ENCODE peak calls at places on chromosomes 12 and 14, in seven cellular contexts. X is PC-3, A is OCI-LY7, Z is HCT116, L is neural progenitor cell, I is GM23338, D is SK-N-SH. J is an unnamed sample.

GRCh38 chr14:102150636-102151195 is 11.0 kb downstream of the WDR20 start:
- DNase-seq in X (no peak), A (no peak), Z (no peak), L (no peak), I (no peak), D (no peak), J (peak)

GRCh38 chr12:31011746-31012567 is 61.7 kb upstream of the DDX11 start:
- DNase-seq in X (no peak), A (peak), Z (no peak), L (no peak), I (no peak), D (no peak), J (no peak)

GRCh38 chr12:95402096-95402495 is 71.9 kb upstream of the METAP2 start:
- DNase-seq in X (no peak), A (no peak), Z (no peak), L (peak), I (peak), D (no peak), J (no peak)

GRCh38 chr12:132761911-132762583 is 415 bp upstream of the ANKLE2 start:
- DNase-seq in X (peak), A (peak), Z (peak), L (peak), I (peak), D (peak), J (peak)

GRCh38 chr12:105083551-105084105 is 630 bp downstream of the ALDH1L2 start:
- DNase-seq in X (no peak), A (no peak), Z (no peak), L (peak), I (peak), D (peak), J (peak)

GRCh38 chr12:11500861-11501230 is 105.5 kb upstream of the PRB2 start:
- DNase-seq in X (no peak), A (no peak), Z (no peak), L (no peak), I (no peak), D (no peak), J (no peak)

GRCh38 chr14:49970474-49971147 is 77.7 kb downstream of the ARF6 start:
- DNase-seq in X (no peak), A (peak), Z (no peak), L (no peak), I (no peak), D (no peak), J (peak)

GRCh38 chr14:101965145-101965531 is 765 bp downstream of the DYNC1H1 start:
- DNase-seq in X (peak), A (peak), Z (peak), L (peak), I (peak), D (peak), J (peak)

GRCh38 chr12:48828293-48828692 is 10.0 kb downstream of the CACNB3 start:
- DNase-seq in X (no peak), A (no peak), Z (no peak), L (no peak), I (no peak), D (no peak), J (no peak)

GRCh38 chr14:76829650-76830421 is 3.6 kb downstream of the LRRC74A start:
- DNase-seq in X (no peak), A (no peak), Z (no peak), L (peak), I (no peak), D (peak), J (no peak)

GRCh38 chr12:67827820-67828383 is 161.3 kb upstream of the IFNG-AS1 start:
- DNase-seq in X (peak), A (no peak), Z (peak), L (no peak), I (no peak), D (peak), J (peak)

GRCh38 chr12:53045646-53046045 is 4.2 kb upstream of the TNS2 start:
- DNase-seq in X (no peak), A (no peak), Z (no peak), L (no peak), I (no peak), D (no peak), J (peak)

GRCh38 chr12:96258451-96258933 is 64.3 kb downstream of the ELK3 start:
- DNase-seq in X (no peak), A (no peak), Z (no peak), L (peak), I (peak), D (no peak), J (no peak)

GRCh38 chr12:58764100-58764953 is 156.0 kb downstream of the LRIG3 start:
- DNase-seq in X (no peak), A (no peak), Z (no peak), L (no peak), I (no peak), D (no peak), J (no peak)

GRCh38 chr12:117857632-117858274 is 111.0 kb downstream of the KSR2 start:
- DNase-seq in X (peak), A (peak), Z (no peak), L (peak), I (peak), D (peak), J (peak)

DNA sequence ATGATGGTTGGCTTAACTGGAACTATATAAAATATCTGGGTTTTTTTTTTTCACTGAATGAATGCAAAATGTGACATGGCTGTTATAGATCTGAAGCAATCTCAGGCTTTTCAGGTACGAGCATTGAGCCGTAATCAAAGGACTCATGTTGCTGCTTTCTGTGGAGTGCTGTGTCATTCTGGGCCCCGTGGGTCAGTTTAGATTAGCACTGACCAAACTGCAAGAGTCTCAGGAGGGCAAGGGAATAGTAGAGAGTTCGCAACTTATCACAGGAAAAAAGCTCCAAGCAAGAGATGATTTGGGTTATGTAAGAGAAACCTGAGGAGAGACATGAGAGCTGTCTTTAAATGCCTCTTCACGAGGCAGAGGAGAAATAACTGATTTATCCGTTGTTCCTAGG is 59.1 kb downstream of the UBR7 start:
- DNase-seq in X (no peak), A (no peak), Z (no peak), L (no peak), I (no peak), D (no peak), J (no peak)
- TF ChIP-seq EZH2phosphoT487 in X (no peak), A (no peak), Z (no peak), L (no peak), I (no peak), D (no peak), J (no peak)

GRCh38 chr14:92093320-92093719 is 13.1 kb downstream of the ATXN3 start:
- DNase-seq in X (no peak), A (peak), Z (no peak), L (peak), I (peak), D (peak), J (no peak)
- TF ChIP-seq CTCF in X (peak), A (peak), Z (peak), L (peak), I (peak), D (peak), J (no peak)

GRCh38 chr14:68439741-68440140 is 353.1 kb downstream of the ZFP36L1 start:
- DNase-seq in X (no peak), A (no peak), Z (no peak), L (no peak), I (no peak), D (no peak), J (no peak)

GRCh38 chr14:68444449-68445168 is 348.3 kb downstream of the ZFP36L1 start:
- DNase-seq in X (peak), A (no peak), Z (no peak), L (no peak), I (no peak), D (no peak), J (no peak)

GRCh38 chr14:68440776-68441175 is 352.1 kb downstream of the ZFP36L1 start:
- DNase-seq in X (peak), A (no peak), Z (no peak), L (no peak), I (no peak), D (no peak), J (no peak)

GRCh38 chr14:68442828-68443460 is 349.9 kb downstream of the ZFP36L1 start:
- DNase-seq in X (no peak), A (no peak), Z (no peak), L (no peak), I (no peak), D (no peak), J (no peak)

GRCh38 chr14:68441532-68441931 is 351.3 kb downstream of the ZFP36L1 start:
- DNase-seq in X (no peak), A (no peak), Z (no peak), L (no peak), I (no peak), D (no peak), J (no peak)
- TF ChIP-seq EZH2phosphoT487 in X (no peak), A (no peak), Z (no peak), L (no peak), I (no peak), D (no peak), J (no peak)

GRCh38 chr12:26113853-26114719 is 10.8 kb downstream of the BHLHE41 start:
- DNase-seq in X (peak), A (no peak), Z (peak), L (peak), I (peak), D (peak), J (peak)
- TF ChIP-seq CTCF in X (no peak), A (no peak), Z (no peak), L (peak), I (no peak), D (peak), J (peak)